ENCODE peak calls at places on chromosome 1, in five cellular contexts. One of them, this sample, is unnamed.

GRCh38 chr1:225928186-225929175 is 4.4 kb upstream of the PYCR2 start:
- DNase-seq in cardiac muscle cell: no peak
- DNase-seq in H9: no peak
- DNase-seq in Calu3: no peak
- DNase-seq in uterus: no peak
- DNase-seq in this sample: no peak

GRCh38 chr1:209616366-209617046 is 33.0 kb downstream of the CAMK1G start:
- DNase-seq in cardiac muscle cell: no peak
- DNase-seq in Calu3: no peak
- DNase-seq in uterus: no peak
- DNase-seq in H9: no peak
- DNase-seq in this sample: no peak

GRCh38 chr1:24704411-24705259 is 40.6 kb upstream of the CLIC4 start:
- DNase-seq in Calu3: no peak
- DNase-seq in H9: peak; percentile 49
- DNase-seq in uterus: no peak
- DNase-seq in cardiac muscle cell: no peak
- DNase-seq in this sample: no peak

GRCh38 chr1:231612393-231613089 is 14.0 kb upstream of the DISC1 start:
- DNase-seq in cardiac muscle cell: no peak
- DNase-seq in Calu3: no peak
- DNase-seq in uterus: no peak
- DNase-seq in H9: no peak
- DNase-seq in this sample: no peak

GRCh38 chr1:156400191-156400920 is 31.3 kb downstream of the RHBG start:
- DNase-seq in Calu3: no peak
- DNase-seq in cardiac muscle cell: no peak
- DNase-seq in uterus: no peak
- DNase-seq in H9: no peak
- DNase-seq in this sample: no peak

GRCh38 chr1:32197837-32198236 is 2.6 kb upstream of the CCDC28B start:
- DNase-seq in Calu3: no peak
- DNase-seq in cardiac muscle cell: no peak
- DNase-seq in uterus: no peak
- DNase-seq in H9: no peak
- DNase-seq in this sample: no peak

GRCh38 chr1:163406787-163407186 is 85.0 kb downstream of the NUF2 start:
- DNase-seq in Calu3: no peak
- DNase-seq in cardiac muscle cell: no peak
- DNase-seq in H9: no peak
- DNase-seq in uterus: no peak
- DNase-seq in this sample: no peak

GRCh38 chr1:24903955-24904730 is 25.9 kb downstream of the RUNX3 start:
- DNase-seq in Calu3: no peak
- DNase-seq in cardiac muscle cell: no peak
- DNase-seq in H9: peak; percentile 25
- DNase-seq in uterus: peak; percentile 7
- DNase-seq in this sample: no peak

GRCh38 chr1:2555634-2556276 is 416 bp upstream of the TNFRSF14 start:
- DNase-seq in uterus: peak; percentile 85
- DNase-seq in cardiac muscle cell: no peak
- DNase-seq in Calu3: peak; percentile 28
- DNase-seq in H9: no peak
- DNase-seq in this sample: peak; percentile 75

GRCh38 chr1:176073524-176074157 is 133.4 kb downstream of the COP1 start:
- DNase-seq in cardiac muscle cell: peak; percentile 85
- DNase-seq in H9: no peak
- DNase-seq in uterus: no peak
- DNase-seq in Calu3: peak; percentile 53
- DNase-seq in this sample: no peak

GRCh38 chr1:111516008-111516535 is 12.6 kb upstream of the ADORA3 start:
- DNase-seq in H9: peak; percentile 75
- DNase-seq in Calu3: no peak
- DNase-seq in cardiac muscle cell: no peak
- DNase-seq in uterus: peak; percentile 61
- DNase-seq in this sample: no peak

GRCh38 chr1:169538998-169539871 is 47.0 kb downstream of the F5 start:
- DNase-seq in H9: no peak
- DNase-seq in Calu3: peak; percentile 63
- DNase-seq in uterus: no peak
- DNase-seq in cardiac muscle cell: no peak
- DNase-seq in this sample: no peak

GRCh38 chr1:36539526-36539925 is 56.8 kb upstream of the CSF3R start:
- DNase-seq in Calu3: no peak
- DNase-seq in uterus: no peak
- DNase-seq in cardiac muscle cell: no peak
- DNase-seq in H9: peak; percentile 18
- DNase-seq in this sample: no peak

GRCh38 chr1:84998642-84999280 is 1.8 kb upstream of the MCOLN2 start:
- DNase-seq in H9: no peak
- DNase-seq in Calu3: no peak
- DNase-seq in uterus: no peak
- DNase-seq in cardiac muscle cell: peak; percentile 10
- DNase-seq in this sample: no peak

GRCh38 chr1:7576946-7577657 is 194.0 kb upstream of the VAMP3 start:
- DNase-seq in cardiac muscle cell: peak; percentile 37
- DNase-seq in Calu3: peak; percentile 21
- DNase-seq in H9: peak; percentile 68
- DNase-seq in uterus: no peak
- DNase-seq in this sample: no peak

GRCh38 chr1:76494807-76495206 is 372.5 kb upstream of the ST6GALNAC5 start:
- DNase-seq in cardiac muscle cell: no peak
- DNase-seq in H9: no peak
- DNase-seq in uterus: no peak
- DNase-seq in Calu3: no peak
- DNase-seq in this sample: no peak

GRCh38 chr1:12650001-12650421 is 6.1 kb downstream of the AADACL4 start:
- DNase-seq in H9: no peak
- DNase-seq in Calu3: no peak
- DNase-seq in uterus: no peak
- DNase-seq in cardiac muscle cell: no peak
- DNase-seq in this sample: no peak

GRCh38 chr1:53391982-53392381 is 64.1 kb upstream of the LRP8 start:
- DNase-seq in cardiac muscle cell: no peak
- DNase-seq in H9: no peak
- DNase-seq in Calu3: no peak
- DNase-seq in uterus: no peak
- DNase-seq in this sample: no peak

GRCh38 chr1:16352842-16353535 is 709 bp upstream of the FBXO42 start:
- DNase-seq in cardiac muscle cell: no peak
- DNase-seq in uterus: no peak
- DNase-seq in H9: no peak
- DNase-seq in Calu3: peak; percentile 4
- DNase-seq in this sample: no peak

GRCh38 chr1:6460349-6461236 is 5.4 kb downstream of the TNFRSF25 start:
- DNase-seq in cardiac muscle cell: no peak
- DNase-seq in uterus: no peak
- DNase-seq in H9: no peak
- DNase-seq in Calu3: no peak
- DNase-seq in this sample: no peak

GRCh38 chr1:147757015-147757990 is 3.1 kb downstream of the GJA5 start:
- DNase-seq in cardiac muscle cell: no peak
- DNase-seq in uterus: no peak
- DNase-seq in H9: no peak
- DNase-seq in Calu3: peak; percentile 76
- DNase-seq in this sample: no peak

GRCh38 chr1:201268604-201269151 is 14.6 kb upstream of the PKP1 start:
- DNase-seq in Calu3: peak; percentile 48
- DNase-seq in cardiac muscle cell: peak; percentile 41
- DNase-seq in uterus: peak; percentile 66
- DNase-seq in H9: no peak
- DNase-seq in this sample: no peak

GRCh38 chr1:152585586-152585985 is 5.3 kb upstream of the LCE3D start:
- DNase-seq in cardiac muscle cell: no peak
- DNase-seq in Calu3: no peak
- DNase-seq in H9: no peak
- DNase-seq in uterus: no peak
- DNase-seq in this sample: no peak

GRCh38 chr1:214123061-214123784 is 135.4 kb downstream of the PROX1 start:
- DNase-seq in Calu3: peak; percentile 65
- DNase-seq in H9: peak; percentile 88
- DNase-seq in uterus: peak; percentile 19
- DNase-seq in cardiac muscle cell: peak; percentile 82
- DNase-seq in this sample: no peak

GRCh38 chr1:167225920-167226319 is 5.2 kb downstream of the POU2F1 start:
- DNase-seq in uterus: no peak
- DNase-seq in H9: no peak
- DNase-seq in cardiac muscle cell: no peak
- DNase-seq in Calu3: no peak
- DNase-seq in this sample: no peak
- TF ChIP-seq CTCF in uterus: no peak
- TF ChIP-seq CTCF in H9: peak; percentile 27
- TF ChIP-seq CTCF in cardiac muscle cell: no peak
- TF ChIP-seq CTCF in Calu3: no peak
- TF ChIP-seq CTCF in this sample: no peak

GRCh38 chr1:184465489-184466146 is 78.8 kb downstream of the C1orf21 start:
- DNase-seq in uterus: no peak
- DNase-seq in cardiac muscle cell: peak; percentile 38
- DNase-seq in Calu3: no peak
- DNase-seq in H9: no peak
- DNase-seq in this sample: no peak
- TF ChIP-seq CTCF in uterus: no peak
- TF ChIP-seq CTCF in cardiac muscle cell: peak; percentile 24
- TF ChIP-seq CTCF in Calu3: no peak
- TF ChIP-seq CTCF in H9: peak; percentile 56
- TF ChIP-seq CTCF in this sample: no peak

GRCh38 chr1:160997323-160998038 is 23.5 kb downstream of the F11R start:
- DNase-seq in H9: peak; percentile 73
- DNase-seq in uterus: peak; percentile 27
- DNase-seq in cardiac muscle cell: peak; percentile 74
- DNase-seq in Calu3: peak; percentile 80
- DNase-seq in this sample: peak; percentile 46

GRCh38 chr1:160996195-160996594 is 24.8 kb downstream of the F11R start:
- DNase-seq in uterus: no peak
- DNase-seq in cardiac muscle cell: no peak
- DNase-seq in H9: no peak
- DNase-seq in Calu3: no peak
- DNase-seq in this sample: no peak

GRCh38 chr1:160999376-160999775 is 21.6 kb downstream of the F11R start:
- DNase-seq in Calu3: no peak
- DNase-seq in uterus: no peak
- DNase-seq in cardiac muscle cell: no peak
- DNase-seq in H9: no peak
- DNase-seq in this sample: no peak

GRCh38 chr1:160993544-160993943 is 27.4 kb downstream of the F11R start:
- DNase-seq in uterus: no peak
- DNase-seq in cardiac muscle cell: no peak
- DNase-seq in H9: no peak
- DNase-seq in Calu3: no peak
- DNase-seq in this sample: no peak
- TF ChIP-seq CTCF in uterus: no peak
- TF ChIP-seq CTCF in cardiac muscle cell: peak; percentile 51
- TF ChIP-seq CTCF in H9: no peak
- TF ChIP-seq CTCF in Calu3: peak; percentile 12
- TF ChIP-seq CTCF in this sample: peak; percentile 41

GRCh38 chr1:194825382-194825781 is 1639.0 kb upstream of the B3GALT2 start:
- DNase-seq in cardiac muscle cell: no peak
- DNase-seq in H9: no peak
- DNase-seq in uterus: no peak
- DNase-seq in Calu3: no peak
- DNase-seq in this sample: no peak
- TF ChIP-seq CTCF in cardiac muscle cell: no peak
- TF ChIP-seq CTCF in H9: peak; percentile 35
- TF ChIP-seq CTCF in uterus: no peak
- TF ChIP-seq CTCF in Calu3: no peak
- TF ChIP-seq CTCF in this sample: no peak

This sample was measured in omental fat pad.